ENCODE peak calls at places on chromosomes 2 and 18, in eight cellular contexts. J is body of pancreas, S is endothelial cell, L is cardiac muscle cell, A is OCI-LY7, E is cardiac fibroblast, N is endodermal cell, O is nephron progenitor cell. P is an unnamed sample.

GRCh38 chr2:34652636-34653035 is 1053.5 kb upstream of the FAM98A start:
- DNase-seq in J (no peak), S (peak; percentile 8), L (peak; percentile 82), A (peak; percentile 4), E (peak; percentile 1), N (no peak), O (no peak), P (no peak)

GRCh38 chr2:186546842-186547241 is 43.0 kb upstream of the ITGAV start:
- DNase-seq in J (no peak), S (no peak), L (no peak), A (no peak), E (peak; percentile 78), N (no peak), O (no peak), P (no peak)

GRCh38 chr2:174493549-174494331 is 6.9 kb upstream of the GPR155 start:
- DNase-seq in J (no peak), S (no peak), L (no peak), A (no peak), E (no peak), N (no peak), O (no peak), P (no peak)

GRCh38 chr2:239945751-239946569 is 79.2 kb downstream of the NDUFA10 start:
- DNase-seq in J (peak; percentile 3), S (no peak), L (no peak), A (no peak), E (no peak), N (peak; percentile 40), O (no peak), P (no peak)

GRCh38 chr2:219496781-219497494 is 1.8 kb upstream of the GMPPA start:
- DNase-seq in J (peak; percentile 28), S (no peak), L (no peak), A (no peak), E (no peak), N (peak; percentile 77), O (no peak), P (no peak)

GRCh38 chr2:219495531-219496122 is 3.1 kb upstream of the GMPPA start:
- DNase-seq in J (peak; percentile 71), S (peak; percentile 79), L (peak; percentile 87), A (peak; percentile 83), E (peak; percentile 78), N (peak; percentile 93), O (peak; percentile 78), P (peak; percentile 77)

GRCh38 chr2:228527481-228527880 is 346.0 kb upstream of the SPHKAP start:
- DNase-seq in J (no peak), S (no peak), L (no peak), A (no peak), E (peak; percentile 5), N (no peak), O (no peak), P (no peak)

GRCh38 chr18:65436430-65436829 is 314.4 kb upstream of the CDH7 start:
- DNase-seq in J (no peak), S (no peak), L (no peak), A (no peak), E (no peak), N (peak; percentile 80), O (no peak), P (no peak)

GRCh38 chr2:74499940-74500577 is 656 bp upstream of the LBX2 start:
- DNase-seq in J (no peak), S (no peak), L (no peak), A (no peak), E (no peak), N (peak; percentile 50), O (no peak), P (no peak)

GRCh38 chr2:145284551-145284950 is 764.6 kb upstream of the ZEB2 start:
- DNase-seq in J (no peak), S (no peak), L (no peak), A (no peak), E (no peak), N (no peak), O (no peak), P (no peak)

GRCh38 chr2:230870544-230871360 is 6.0 kb downstream of the ITM2C start:
- DNase-seq in J (no peak), S (no peak), L (peak; percentile 66), A (no peak), E (no peak), N (peak; percentile 56), O (peak; percentile 70), P (peak; percentile 19)

GRCh38 chr2:219184116-219184515 is 6.0 kb downstream of the RETREG2 start:
- DNase-seq in J (no peak), S (no peak), L (no peak), A (no peak), E (no peak), N (no peak), O (no peak), P (no peak)

GRCh38 chr2:42184346-42184745 is 15.2 kb downstream of the EML4 start:
- DNase-seq in J (no peak), S (no peak), L (no peak), A (no peak), E (no peak), N (peak; percentile 75), O (no peak), P (no peak)

GRCh38 chr18:24466766-24467165 is 6.3 kb downstream of the HRH4 start:
- DNase-seq in J (no peak), S (no peak), L (no peak), A (no peak), E (no peak), N (no peak), O (no peak), P (no peak)

GRCh38 chr2:69163109-69163508 is 150.1 kb downstream of the ANTXR1 start:
- DNase-seq in J (no peak), S (no peak), L (no peak), A (no peak), E (peak; percentile 94), N (no peak), O (no peak), P (no peak)

DNA sequence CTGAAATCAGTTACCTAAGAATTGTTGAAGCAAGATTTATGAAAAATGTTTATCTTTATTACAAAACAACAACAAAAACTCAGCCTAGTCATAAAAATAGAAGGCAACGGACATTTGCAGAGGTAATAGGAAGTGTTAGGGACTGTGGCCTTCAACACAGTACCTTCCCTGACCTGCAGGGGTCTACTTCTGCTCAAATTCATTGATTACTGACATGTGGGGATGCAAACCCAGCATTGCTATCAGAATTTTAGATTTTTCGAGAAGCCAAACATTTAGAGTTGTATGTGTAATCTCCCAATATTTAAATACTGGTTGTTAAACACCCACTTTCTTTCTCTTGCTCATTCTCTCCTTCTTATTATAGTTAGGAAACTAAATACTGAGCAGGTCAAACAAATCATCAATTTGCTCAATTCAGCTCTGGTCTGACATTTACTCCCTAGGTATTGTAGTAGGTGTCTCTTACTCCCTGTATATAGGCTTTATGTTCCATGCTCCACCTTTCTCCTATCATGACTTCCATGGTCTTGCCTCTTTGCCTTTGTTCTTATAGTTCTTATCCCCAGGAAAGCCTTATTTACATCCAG is 198.5 kb downstream of the UBE2E3 start:
- DNase-seq in J (peak; percentile 12), S (peak; percentile 19), L (peak; percentile 24), A (peak; percentile 42), E (no peak), N (peak; percentile 78), O (peak; percentile 20), P (no peak)
- TF ChIP-seq CTCF in J (no peak), S (peak; percentile 60), L (peak; percentile 44), A (peak; percentile 80), E (peak; percentile 45), N (peak; percentile 82), O (peak; percentile 56), P (peak; percentile 27)

DNA sequence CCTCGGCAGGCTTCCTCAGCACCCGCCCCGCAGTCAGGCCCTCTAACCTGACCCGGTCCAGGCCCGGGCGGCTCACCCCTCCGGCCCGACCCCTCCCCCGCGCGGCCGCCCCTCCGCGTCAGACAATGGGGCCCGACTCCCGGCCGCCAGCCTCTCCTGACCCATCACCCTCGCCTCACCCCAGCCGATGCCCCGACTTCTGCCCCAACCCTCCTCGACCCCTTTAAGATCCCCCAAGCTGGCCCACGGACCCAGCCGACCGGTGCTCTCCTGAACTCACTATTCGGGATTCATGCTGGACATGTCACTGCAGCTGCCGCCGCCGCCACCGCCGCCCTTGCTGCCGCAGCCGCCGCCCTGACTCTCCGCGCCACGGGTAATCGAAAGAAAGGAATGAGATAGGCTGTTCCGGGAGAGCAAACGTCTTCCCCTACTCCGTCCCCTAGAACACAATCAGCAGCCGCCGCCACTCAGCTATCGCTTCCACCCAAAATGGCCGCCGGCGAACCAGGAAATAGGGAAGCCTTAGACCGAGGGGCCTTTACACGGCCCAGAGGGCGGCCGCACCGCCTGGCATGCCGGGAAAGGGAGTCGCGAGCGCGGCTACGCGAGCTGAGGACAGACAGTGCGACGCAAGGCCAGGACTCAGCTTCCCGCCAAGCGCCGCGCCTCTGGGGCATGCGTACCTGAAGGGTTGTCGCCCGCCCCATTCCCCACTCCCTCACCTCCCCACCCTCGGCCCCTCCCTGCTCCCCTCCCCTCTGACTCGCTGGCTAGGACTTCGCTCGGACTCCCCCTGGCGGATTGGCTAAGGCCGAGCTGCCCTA is at the start of gene RAB1A:
- DNase-seq in J (peak; percentile 99), S (peak; percentile 100), L (peak; percentile 100), A (peak; percentile 100), E (peak; percentile 100), N (peak; percentile 100), O (peak; percentile 98), P (peak; percentile 98)
- TF ChIP-seq CTCF in J (peak; percentile 72), S (no peak), L (no peak), A (peak; percentile 35), E (no peak), N (peak; percentile 54), O (no peak), P (no peak)

GRCh38 chr2:170950221-170950737 is 21.2 kb downstream of the GORASP2 start:
- DNase-seq in J (no peak), S (no peak), L (no peak), A (no peak), E (no peak), N (no peak), O (no peak), P (peak; percentile 46)
- TF ChIP-seq CTCF in J (no peak), S (no peak), L (no peak), A (no peak), E (no peak), N (no peak), O (no peak), P (no peak)

GRCh38 chr18:48761582-48761981 is 189.2 kb downstream of the SMAD7 start:
- DNase-seq in J (no peak), S (no peak), L (no peak), A (no peak), E (no peak), N (no peak), O (no peak), P (no peak)

GRCh38 chr18:48764452-48764851 is 186.3 kb downstream of the SMAD7 start:
- DNase-seq in J (no peak), S (no peak), L (no peak), A (no peak), E (no peak), N (no peak), O (no peak), P (no peak)

GRCh38 chr18:48762836-48763713 is 187.7 kb downstream of the SMAD7 start:
- DNase-seq in J (no peak), S (no peak), L (no peak), A (no peak), E (no peak), N (no peak), O (peak; percentile 28), P (no peak)

GRCh38 chr18:48763714-48764100 is 187.1 kb downstream of the SMAD7 start:
- DNase-seq in J (no peak), S (no peak), L (no peak), A (no peak), E (no peak), N (no peak), O (no peak), P (no peak)

DNA sequence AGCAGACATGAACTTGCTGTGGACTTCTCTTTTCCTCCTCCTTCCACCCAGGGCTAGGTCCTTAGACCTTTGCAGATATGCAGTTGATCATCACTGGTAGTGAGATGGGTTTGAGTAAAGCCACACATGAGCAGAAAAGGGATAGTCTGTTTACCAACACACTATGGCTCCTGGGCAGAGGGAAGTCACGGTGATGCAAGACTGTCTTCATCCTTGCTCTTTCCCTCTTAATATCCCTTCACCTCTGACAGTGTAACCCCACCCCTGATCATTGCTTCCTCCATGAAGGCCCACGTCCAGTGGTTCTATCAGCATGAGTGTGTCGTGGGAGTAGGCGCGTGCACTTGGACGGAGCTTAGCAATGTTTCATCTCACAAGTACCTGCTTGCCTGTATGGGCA is 188.7 kb downstream of the SMAD7 start:
- DNase-seq in J (no peak), S (no peak), L (no peak), A (no peak), E (no peak), N (no peak), O (no peak), P (no peak)
- TF ChIP-seq CTCF in J (no peak), S (no peak), L (no peak), A (no peak), E (no peak), N (no peak), O (no peak), P (no peak)